ENCODE peak calls at places on chromosomes 5 and 9, in nine cellular contexts. J is left ventricle myocardium inferior, B is fibroblast of lung, T is upper lobe of left lung, V is uterus, G is brain microvascular endothelial cell, S is tibial nerve, H is ovary, L is kidney. R is an unnamed sample.

GRCh38 chr5:148408092-148408491 is 24.3 kb downstream of the FBXO38 start:
- DNase-seq in J (no peak), B (no peak), T (no peak), V (no peak), G (no peak), S (no peak), H (no peak), L (no peak), R (no peak)

GRCh38 chr5:171715551-171715950 is 70.1 kb upstream of the SMIM23 start:
- DNase-seq in J (no peak), B (no peak), T (no peak), V (no peak), G (no peak), S (no peak), H (no peak), L (no peak), R (no peak)

GRCh38 chr5:148729182-148729581 is 74.9 kb upstream of the HTR4 start:
- DNase-seq in J (no peak), B (no peak), T (no peak), V (no peak), G (peak; percentile 14), S (no peak), H (no peak), L (no peak), R (no peak)

GRCh38 chr9:5560439-5560838 is 50.1 kb downstream of the PDCD1LG2 start:
- DNase-seq in J (no peak), B (no peak), T (peak; percentile 37), V (no peak), G (no peak), S (no peak), H (no peak), L (no peak), R (no peak)

GRCh38 chr9:12765399-12765798 is 9.4 kb upstream of the LURAP1L start:
- DNase-seq in J (no peak), B (no peak), T (no peak), V (no peak), G (no peak), S (no peak), H (no peak), L (no peak), R (no peak)

GRCh38 chr9:8419871-8420270 is 620.3 kb upstream of the DMAC1 start:
- DNase-seq in J (no peak), B (peak; percentile 46), T (no peak), V (no peak), G (no peak), S (no peak), H (no peak), L (no peak), R (no peak)

GRCh38 chr9:134644715-134645606 is 3.4 kb downstream of the COL5A1 start:
- DNase-seq in J (peak; percentile 74), B (peak; percentile 100), T (no peak), V (peak; percentile 87), G (peak; percentile 96), S (peak; percentile 97), H (peak; percentile 85), L (peak; percentile 87), R (peak; percentile 40)

GRCh38 chr9:75088646-75089368 is 493 bp downstream of the OSTF1 start:
- DNase-seq in J (peak; percentile 74), B (peak; percentile 67), T (peak; percentile 81), V (peak; percentile 55), G (peak; percentile 47), S (peak; percentile 30), H (peak; percentile 30), L (peak; percentile 83), R (no peak)

GRCh38 chr5:128537306-128537998 is 593 bp downstream of the FBN2 start:
- DNase-seq in J (peak; percentile 23), B (peak; percentile 64), T (no peak), V (peak; percentile 36), G (peak; percentile 41), S (peak; percentile 19), H (no peak), L (peak; percentile 71), R (peak; percentile 23)

GRCh38 chr5:1150866-1151265 is 39.0 kb upstream of the SLC12A7 start:
- DNase-seq in J (no peak), B (no peak), T (no peak), V (no peak), G (no peak), S (no peak), H (no peak), L (no peak), R (no peak)

GRCh38 chr5:80953587-80953986 is 6.6 kb upstream of the RASGRF2 start:
- DNase-seq in J (no peak), B (no peak), T (no peak), V (no peak), G (no peak), S (no peak), H (no peak), L (no peak), R (no peak)

GRCh38 chr9:23701291-23701690 is 124.7 kb downstream of the ELAVL2 start:
- DNase-seq in J (no peak), B (no peak), T (no peak), V (no peak), G (no peak), S (no peak), H (no peak), L (no peak), R (no peak)

GRCh38 chr9:23698161-23698560 is 127.9 kb downstream of the ELAVL2 start:
- DNase-seq in J (no peak), B (no peak), T (no peak), V (no peak), G (no peak), S (no peak), H (no peak), L (no peak), R (no peak)

GRCh38 chr9:23700359-23700758 is 125.7 kb downstream of the ELAVL2 start:
- DNase-seq in J (no peak), B (no peak), T (no peak), V (no peak), G (no peak), S (no peak), H (no peak), L (no peak), R (no peak)

GRCh38 chr9:23707249-23707648 is 118.8 kb downstream of the ELAVL2 start:
- DNase-seq in J (no peak), B (no peak), T (no peak), V (no peak), G (no peak), S (no peak), H (no peak), L (no peak), R (no peak)

DNA sequence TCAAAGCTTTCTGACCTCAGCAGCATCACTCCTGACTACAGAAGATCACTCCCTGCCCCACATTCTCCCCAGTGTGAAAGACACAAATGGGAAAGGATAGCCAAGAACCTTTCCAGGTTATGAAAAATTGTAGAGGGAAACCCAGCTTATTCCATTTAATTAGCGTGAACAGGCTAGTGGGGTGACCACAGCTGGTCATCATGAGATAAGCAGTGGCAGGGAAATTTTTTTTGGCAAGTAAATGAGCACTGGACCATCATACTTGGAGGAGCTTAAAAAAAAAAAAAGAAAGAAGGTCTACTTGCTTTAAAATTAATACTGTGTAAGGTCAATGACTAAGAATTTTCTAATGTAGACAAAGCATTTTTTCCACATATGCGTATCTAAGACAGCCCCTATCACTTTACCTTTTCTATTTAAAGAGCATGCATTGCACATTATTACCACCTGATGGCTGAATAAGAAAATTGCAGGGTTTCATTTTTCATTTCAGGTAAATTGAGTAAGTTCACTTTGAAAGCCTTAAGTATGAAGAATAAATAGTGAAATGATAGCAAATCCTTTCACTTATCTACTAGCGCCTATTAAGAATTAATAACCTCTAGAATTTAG is 123.6 kb downstream of the ELAVL2 start:
- DNase-seq in J (no peak), B (no peak), T (no peak), V (no peak), G (no peak), S (no peak), H (no peak), L (no peak), R (no peak)
- TF ChIP-seq CTCF in J (no peak), B (no peak), T (no peak), V (no peak), G (no peak), S (no peak), H (no peak), L (no peak), R (no peak)

GRCh38 chr5:177357459-177358332 is at the start of gene RGS14:
- DNase-seq in J (peak; percentile 29), B (no peak), T (peak; percentile 64), V (no peak), G (peak; percentile 36), S (peak; percentile 27), H (no peak), L (peak; percentile 83), R (no peak)

GRCh38 chr5:177355162-177355867 is 2.4 kb upstream of the RGS14 start:
- DNase-seq in J (no peak), B (no peak), T (no peak), V (no peak), G (no peak), S (no peak), H (no peak), L (peak; percentile 13), R (no peak)

GRCh38 chr5:177358333-177358939 is 712 bp downstream of the RGS14 start:
- DNase-seq in J (no peak), B (no peak), T (no peak), V (no peak), G (no peak), S (no peak), H (no peak), L (no peak), R (no peak)

GRCh38 chr5:177355868-177356168 is 1.9 kb upstream of the RGS14 start:
- DNase-seq in J (no peak), B (no peak), T (no peak), V (no peak), G (no peak), S (no peak), H (no peak), L (peak; percentile 2), R (no peak)

GRCh38 chr5:177356756-177357458 is 817 bp upstream of the RGS14 start:
- DNase-seq in J (no peak), B (no peak), T (no peak), V (no peak), G (no peak), S (no peak), H (no peak), L (peak; percentile 2), R (no peak)
- H3K4me3 ChIP-seq in J (no peak overlapping the region), B (no peak overlapping the region), T (no peak overlapping the region), V (no peak overlapping the region), G (no peak overlapping the region), S (no peak overlapping the region), H (no peak overlapping the region), L (no peak overlapping the region), R (no peak overlapping the region)

GRCh38 chr9:92682269-92682668 is 12.3 kb upstream of the IPPK start:
- DNase-seq in J (no peak), B (no peak), T (no peak), V (no peak), G (no peak), S (no peak), H (no peak), L (no peak), R (peak; percentile 34)
- H3K27ac ChIP-seq in J (no peak overlapping the region), B (no peak overlapping the region), T (no peak overlapping the region), V (no peak overlapping the region), G (no peak overlapping the region), S (no peak overlapping the region), H (no peak overlapping the region), L (no peak overlapping the region), R (no peak overlapping the region)

DNA sequence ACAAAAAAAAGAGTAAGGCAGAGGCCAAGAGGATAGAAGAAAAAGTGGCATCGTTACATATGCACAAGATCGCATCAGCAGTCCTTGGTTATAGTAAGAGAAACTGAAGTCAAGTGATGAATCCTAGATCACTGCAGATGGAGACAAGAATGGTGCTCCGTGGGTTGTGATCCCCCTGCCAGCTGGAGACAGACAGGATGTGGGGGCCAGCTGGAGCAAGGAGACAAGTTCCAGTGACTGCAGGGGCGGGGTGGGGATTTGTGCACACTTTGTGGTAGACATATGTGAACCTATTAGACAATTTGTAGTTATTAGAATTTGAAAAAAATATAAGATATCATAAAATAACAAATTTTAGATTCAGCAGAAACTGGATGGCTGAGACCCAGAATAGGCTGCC is 697.9 kb upstream of the ADAMTS16 start:
- DNase-seq in J (no peak), B (no peak), T (no peak), V (no peak), G (no peak), S (no peak), H (no peak), L (no peak), R (no peak)
- TF ChIP-seq CTCF in J (no peak), B (no peak), T (no peak), V (no peak), G (no peak), S (no peak), H (no peak), L (no peak), R (no peak)